ENCODE peak calls at places on chromosomes 4 and X, in four cellular contexts. K, T, Y and G are unnamed samples.

GRCh38 chr4:172232966-172233365 is 419.8 kb downstream of the GALNTL6 start:
- DNase-seq in K (no peak), Y (no peak), T (peak; percentile 57), G (peak; percentile 83)

GRCh38 chr4:87058272-87059073 is 123.7 kb downstream of the AFF1 start:
- DNase-seq in Y (no peak), T (peak; percentile 53), K (no peak), G (peak; percentile 86)

GRCh38 chrX:79169484-79169883 is 25.0 kb downstream of the GPR174 start:
- DNase-seq in Y (no peak), T (no peak), K (no peak), G (no peak)

GRCh38 chrX:38868941-38869378 is 67.7 kb downstream of the MID1IP1 start:
- DNase-seq in T (no peak), K (no peak), Y (no peak), G (no peak)

GRCh38 chr4:102514298-102514964 is 13.3 kb downstream of the NFKB1 start:
- DNase-seq in Y (no peak), K (no peak), T (no peak), G (no peak)

GRCh38 chr4:2733001-2733843 is 22.9 kb downstream of the TNIP2 start:
- DNase-seq in K (no peak), Y (no peak), T (no peak), G (no peak)

GRCh38 chr4:36841583-36842326 is 402.8 kb upstream of the NWD2 start:
- DNase-seq in Y (no peak), K (no peak), T (no peak), G (no peak)

GRCh38 chr4:143016171-143016570 is 168.5 kb upstream of the USP38 start:
- DNase-seq in K (no peak), T (no peak), Y (no peak), G (no peak)

GRCh38 chr4:13476915-13477314 is 7.2 kb downstream of the RAB28 start:
- DNase-seq in T (no peak), Y (no peak), K (no peak), G (no peak)

GRCh38 chr4:176002007-176002623 is 63.5 kb upstream of the WDR17 start:
- DNase-seq in K (peak; percentile 33), T (peak; percentile 78), Y (no peak), G (peak; percentile 90)

GRCh38 chrX:99480728-99481127 is 929.3 kb downstream of the PCDH19 start:
- DNase-seq in Y (no peak), T (no peak), K (no peak), G (no peak)

GRCh38 chr4:1192091-1192492 is 19.7 kb upstream of the SPON2 start:
- DNase-seq in T (no peak), Y (peak; percentile 76), K (peak; percentile 90), G (no peak)

GRCh38 chr4:86033171-86033570 is 326.7 kb downstream of the MAPK10 start:
- DNase-seq in T (no peak), K (peak; percentile 70), Y (no peak), G (no peak)

GRCh38 chrX:38717871-38718270 is 83.4 kb upstream of the MID1IP1 start:
- DNase-seq in Y (peak; percentile 12), T (peak; percentile 36), K (peak; percentile 15), G (peak; percentile 51)

DNA sequence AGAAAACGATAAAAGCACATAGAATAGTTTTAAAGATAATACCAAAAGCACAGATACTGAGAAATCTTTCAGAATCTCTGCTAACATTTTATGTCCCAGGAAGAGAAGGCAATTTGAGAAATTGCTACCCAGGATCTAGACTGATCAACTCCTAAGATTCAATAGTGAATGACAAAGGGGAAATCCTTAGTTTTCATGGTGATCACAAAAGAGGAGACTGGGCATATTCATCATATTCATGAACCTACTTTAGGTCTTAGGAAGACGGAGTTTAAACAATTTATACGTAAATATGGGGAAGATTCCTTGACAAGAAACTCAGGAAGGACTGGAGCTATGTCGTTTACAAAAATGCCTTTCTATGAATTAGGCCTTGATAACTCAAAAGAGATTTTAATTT is 87.3 kb downstream of the SHISA3 start:
- DNase-seq in K (no peak), Y (no peak), T (no peak), G (no peak)
- H3K4me1 ChIP-seq in K (no peaks in the 10 kb centered on the region), Y (no peaks in the 10 kb centered on the region), T (peaks cover 14% of the 10 kb centered on the region), G (peaks cover 3% of the 10 kb centered on the region)

DNA sequence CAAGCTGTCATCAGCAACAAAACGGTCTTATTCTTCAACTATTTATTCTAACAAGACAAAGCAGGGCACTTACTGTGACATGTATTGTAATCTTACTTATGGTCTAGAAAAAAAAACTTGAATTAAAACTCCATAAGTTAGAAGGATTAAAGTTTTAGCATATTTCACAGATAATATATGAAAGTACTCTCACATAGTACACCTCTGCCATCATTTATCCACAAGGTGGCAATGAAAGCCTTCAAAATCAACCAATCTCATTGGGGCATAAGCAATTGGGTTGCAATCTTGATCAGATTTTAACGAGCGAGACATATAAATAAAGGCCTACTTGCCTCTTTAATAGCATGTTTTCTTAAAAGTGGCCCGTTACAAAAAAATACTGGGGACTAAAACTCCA is 1382.9 kb downstream of the FAM133A start:
- DNase-seq in K (no peak), Y (no peak), T (no peak), G (no peak)
- H3K9me3 ChIP-seq in K (no peaks in the 10 kb centered on the region), Y (no peaks in the 10 kb centered on the region), T (no peaks in the 10 kb centered on the region), G (no peaks in the 10 kb centered on the region)

GRCh38 chr4:10526431-10527222 is 69.4 kb upstream of the ZNF518B start:
- DNase-seq in Y (peak; percentile 83), K (no peak), T (peak; percentile 40), G (peak; percentile 67)
- H3K27ac ChIP-seq in Y (no peak overlapping the region), K (no peak overlapping the region), T (no peak overlapping the region), G (no peak overlapping the region)

DNA sequence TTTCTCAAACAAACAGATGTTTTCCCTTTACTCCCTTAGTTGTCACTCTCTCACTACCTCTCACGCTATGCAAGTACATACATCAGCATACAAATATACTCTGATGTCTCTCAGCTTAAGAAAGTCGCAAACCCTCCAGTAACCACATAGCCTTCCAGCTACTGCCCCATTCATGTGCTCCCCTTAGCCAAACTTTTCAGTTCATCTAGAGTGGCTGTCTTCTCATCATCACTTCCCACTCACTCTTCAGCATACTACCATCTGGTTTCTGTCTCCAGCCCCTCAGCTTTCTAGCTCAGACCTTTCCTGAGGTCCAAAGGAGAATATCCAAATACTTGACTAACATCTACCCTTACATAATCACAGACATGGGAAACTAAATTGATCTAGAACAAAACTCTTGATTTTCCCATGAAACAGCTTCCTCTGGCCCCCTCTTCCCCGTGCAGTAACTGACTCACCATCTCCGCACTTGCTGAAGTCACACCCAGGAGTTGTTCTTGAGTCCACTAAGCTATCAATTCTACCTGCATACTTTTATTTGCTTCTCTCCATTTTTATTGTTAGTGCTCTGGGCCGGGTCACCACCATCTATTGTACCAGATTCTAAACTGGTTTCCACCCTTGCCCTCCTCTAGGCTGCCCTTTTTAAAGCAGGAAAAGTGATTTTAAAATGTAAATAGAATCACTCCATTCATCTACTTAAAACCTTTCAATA is 57.2 kb downstream of the CASP6 start:
- DNase-seq in T (no peak), Y (no peak), K (no peak), G (no peak)
- H3K4me1 ChIP-seq in T (no peaks in the 10 kb centered on the region), Y (no peaks in the 10 kb centered on the region), K (no peaks in the 10 kb centered on the region), G (no peaks in the 10 kb centered on the region)

GRCh38 chrX:1029494-1029893 is 183.0 kb downstream of the CRLF2 start:
- DNase-seq in Y (no peak), K (no peak), T (no peak), G (no peak)
- H3K9me3 ChIP-seq in Y (peaks cover 2% of the 10 kb centered on the region), K (no peaks in the 10 kb centered on the region), T (no peaks in the 10 kb centered on the region), G (no peaks in the 10 kb centered on the region)

GRCh38 chrX:130340271-130340670 is 552 bp downstream of the SLC25A14 start:
- DNase-seq in Y (no peak), K (no peak), T (no peak), G (no peak)
- H3K27ac ChIP-seq in Y (peak overlapping the region; percentile 54), K (no peak overlapping the region), T (no peak overlapping the region), G (no peak overlapping the region)

GRCh38 chrX:32592786-32593185 is 618.6 kb downstream of the DMD start:
- DNase-seq in K (no peak), Y (no peak), T (no peak), G (no peak)

GRCh38 chrX:32591589-32591988 is 619.8 kb downstream of the DMD start:
- DNase-seq in K (no peak), T (no peak), Y (no peak), G (no peak)
- H3K4me1 ChIP-seq in K (no peaks in the 10 kb centered on the region), T (no peaks in the 10 kb centered on the region), Y (no peaks in the 10 kb centered on the region), G (no peaks in the 10 kb centered on the region)

GRCh38 chrX:82677281-82677680 is 830.8 kb upstream of the POU3F4 start:
- DNase-seq in K (no peak), T (no peak), Y (no peak), G (no peak)
- H3K9me3 ChIP-seq in K (no peaks in the 10 kb centered on the region), T (peaks cover 5% of the 10 kb centered on the region), Y (no peaks in the 10 kb centered on the region), G (no peaks in the 10 kb centered on the region)